ENCODE peak calls at places on chromosome 10, in ten cellular contexts. X is NCI-H2171 treated with DMSO at 0.1 percent for 48 hours, K is stomach, O is fibroblast of lung, J is epithelial cell of esophagus, D is NCI-H187, P is posterior vena cava, B is NCI-H774, H is progenitor cell of endocrine pancreas, S is Caco-2. U is an unnamed sample.

GRCh38 chr10:62681211-62681940 is 123.1 kb upstream of the ADO start:
- DNase-seq in X (no peak), K (peak), O (peak), J (peak), D (no peak), P (no peak), B (no peak), H (no peak), S (peak), U (peak)

GRCh38 chr10:126905776-126906703 is 812 bp downstream of the DOCK1 start:
- DNase-seq in X (no peak), K (peak), O (peak), J (peak), D (no peak), P (peak), B (no peak), H (peak), S (peak), U (no peak)

GRCh38 chr10:74025380-74025978 is 27.6 kb downstream of the VCL start:
- DNase-seq in X (no peak), K (no peak), O (no peak), J (no peak), D (no peak), P (no peak), B (no peak), H (no peak), S (no peak), U (no peak)

GRCh38 chr10:120221873-120222485 is 235.0 kb upstream of the PLPP4 start:
- DNase-seq in X (peak), K (peak), O (peak), J (peak), D (no peak), P (no peak), B (no peak), H (peak), S (peak), U (no peak)

GRCh38 chr10:118332948-118333710 is 9.0 kb downstream of the FAM204A start:
- DNase-seq in X (peak), K (no peak), O (no peak), J (peak), D (no peak), P (no peak), B (peak), H (no peak), S (no peak), U (no peak)

GRCh38 chr10:119759832-119760231 is 34.0 kb downstream of the INPP5F start:
- DNase-seq in X (no peak), K (no peak), O (peak), J (no peak), D (peak), P (no peak), B (no peak), H (no peak), S (no peak), U (no peak)

GRCh38 chr10:132793871-132794849 is 8.2 kb upstream of the NKX6-2 start:
- DNase-seq in X (peak), K (no peak), O (no peak), J (no peak), D (no peak), P (no peak), B (no peak), H (no peak), S (peak), U (no peak)

GRCh38 chr10:95277614-95278013 is 13.2 kb downstream of the PDLIM1 start:
- DNase-seq in X (no peak), K (no peak), O (no peak), J (no peak), D (no peak), P (no peak), B (no peak), H (no peak), S (no peak), U (no peak)

GRCh38 chr10:111756541-111757061 is 427.0 kb downstream of the GPAM start:
- DNase-seq in X (peak), K (no peak), O (peak), J (peak), D (no peak), P (no peak), B (no peak), H (peak), S (peak), U (no peak)

GRCh38 chr10:360653-361052 is 225.4 kb downstream of the ZMYND11 start:
- DNase-seq in X (no peak), K (no peak), O (no peak), J (no peak), D (no peak), P (no peak), B (peak), H (no peak), S (peak), U (no peak)

GRCh38 chr10:86868353-86868752 is 89.1 kb downstream of the MMRN2 start:
- DNase-seq in X (peak), K (no peak), O (peak), J (no peak), D (no peak), P (no peak), B (no peak), H (no peak), S (no peak), U (no peak)

GRCh38 chr10:102702742-102703141 is 11.5 kb downstream of the ARL3 start:
- DNase-seq in X (no peak), K (no peak), O (peak), J (no peak), D (no peak), P (no peak), B (no peak), H (no peak), S (no peak), U (no peak)

GRCh38 chr10:63702107-63702506 is 180.9 kb downstream of the REEP3 start:
- DNase-seq in X (peak), K (no peak), O (no peak), J (no peak), D (no peak), P (no peak), B (peak), H (no peak), S (no peak), U (no peak)

GRCh38 chr10:75115137-75115536 is 3.7 kb downstream of the SAMD8 start:
- DNase-seq in X (no peak), K (no peak), O (no peak), J (no peak), D (no peak), P (no peak), B (no peak), H (no peak), S (no peak), U (no peak)

GRCh38 chr10:17528296-17528862 is 74.0 kb upstream of the ST8SIA6 start:
- DNase-seq in X (no peak), K (no peak), O (peak), J (no peak), D (no peak), P (no peak), B (no peak), H (no peak), S (no peak), U (no peak)

GRCh38 chr10:69335063-69335587 is 56.8 kb downstream of the HK1 start:
- DNase-seq in X (no peak), K (no peak), O (no peak), J (no peak), D (no peak), P (peak), B (no peak), H (no peak), S (no peak), U (no peak)

GRCh38 chr10:112678987-112679386 is 232.0 kb downstream of the VTI1A start:
- DNase-seq in X (no peak), K (no peak), O (no peak), J (no peak), D (no peak), P (no peak), B (no peak), H (no peak), S (no peak), U (no peak)

GRCh38 chr10:11546581-11546980 is 64.9 kb downstream of the USP6NL start:
- DNase-seq in X (no peak), K (no peak), O (peak), J (peak), D (no peak), P (no peak), B (no peak), H (no peak), S (no peak), U (no peak)

GRCh38 chr10:1369665-1370064 is 313.5 kb downstream of the WDR37 start:
- DNase-seq in X (no peak), K (peak), O (no peak), J (no peak), D (no peak), P (no peak), B (no peak), H (no peak), S (no peak), U (no peak)

GRCh38 chr10:73593110-73593509 is 2.0 kb upstream of the USP54 start:
- DNase-seq in X (no peak), K (no peak), O (no peak), J (no peak), D (no peak), P (no peak), B (no peak), H (no peak), S (no peak), U (no peak)

GRCh38 chr10:100826983-100827818 is 81.8 kb downstream of the PAX2 start:
- DNase-seq in X (peak), K (peak), O (no peak), J (peak), D (no peak), P (no peak), B (no peak), H (peak), S (peak), U (no peak)

GRCh38 chr10:132938472-132939329 is 3.7 kb downstream of the CFAP46 start:
- DNase-seq in X (peak), K (no peak), O (no peak), J (no peak), D (no peak), P (peak), B (no peak), H (no peak), S (peak), U (no peak)

GRCh38 chr10:21513035-21513434 is 12.4 kb downstream of the SKIDA1 start:
- DNase-seq in X (no peak), K (no peak), O (peak), J (no peak), D (no peak), P (no peak), B (no peak), H (no peak), S (no peak), U (no peak)